ENCODE peak calls at places on chromosomes 13 and 19, in nine cellular contexts. W is mucosa of descending colon, B is body of pancreas, D is tibial artery, K is K562, I is neural progenitor cell, X is ascending aorta, Y is fibroblast of mammary gland, E is colonic mucosa. P is an unnamed sample.

GRCh38 chr13:98910501-98910951 is 67.3 kb downstream of the DOCK9 start:
- DNase-seq in W (no peak), B (no peak), D (peak), K (no peak), I (no peak), X (no peak), Y (peak), E (no peak), P (no peak)

GRCh38 chr19:1945899-1946298 is 4.9 kb downstream of the CSNK1G2 start:
- DNase-seq in W (peak), B (peak), D (no peak), K (peak), I (peak), X (no peak), Y (peak), E (peak), P (no peak)

GRCh38 chr19:5369962-5370367 is 29.4 kb upstream of the PTPRS start:
- DNase-seq in W (no peak), B (peak), D (no peak), K (peak), I (peak), X (no peak), Y (peak), E (peak), P (peak)

GRCh38 chr13:45316210-45316799 is 24.7 kb downstream of the TPT1 start:
- DNase-seq in W (no peak), B (peak), D (no peak), K (no peak), I (no peak), X (no peak), Y (no peak), E (no peak), P (no peak)

GRCh38 chr13:19782049-19782726 is 557 bp downstream of the PSPC1 start:
- DNase-seq in W (peak), B (peak), D (peak), K (peak), I (peak), X (peak), Y (peak), E (peak), P (peak)

GRCh38 chr13:31521466-31521865 is 217.9 kb upstream of the RXFP2 start:
- DNase-seq in W (no peak), B (no peak), D (no peak), K (no peak), I (no peak), X (no peak), Y (peak), E (no peak), P (no peak)

GRCh38 chr13:43132911-43133310 is 109.5 kb downstream of the DNAJC15 start:
- DNase-seq in W (no peak), B (no peak), D (no peak), K (no peak), I (peak), X (no peak), Y (no peak), E (no peak), P (no peak)

GRCh38 chr13:30466841-30467252 is 1.1 kb upstream of the HMGB1 start:
- DNase-seq in W (no peak), B (no peak), D (no peak), K (no peak), I (no peak), X (no peak), Y (peak), E (no peak), P (no peak)

GRCh38 chr13:99654076-99654475 is 152.8 kb downstream of the TM9SF2 start:
- DNase-seq in W (no peak), B (no peak), D (no peak), K (no peak), I (no peak), X (no peak), Y (no peak), E (peak), P (no peak)

GRCh38 chr13:37934339-37935191 is 65.0 kb upstream of the TRPC4 start:
- DNase-seq in W (no peak), B (no peak), D (no peak), K (no peak), I (peak), X (no peak), Y (no peak), E (no peak), P (no peak)

GRCh38 chr13:71613347-71613746 is 253.7 kb downstream of the DACH1 start:
- DNase-seq in W (no peak), B (no peak), D (no peak), K (no peak), I (no peak), X (no peak), Y (no peak), E (no peak), P (no peak)

GRCh38 chr19:49432141-49433073 is 7.2 kb downstream of the GFY start:
- DNase-seq in W (peak), B (no peak), D (no peak), K (no peak), I (peak), X (no peak), Y (no peak), E (peak), P (no peak)

GRCh38 chr19:35309481-35310279 is 17.7 kb downstream of the MAG start:
- DNase-seq in W (peak), B (peak), D (no peak), K (peak), I (no peak), X (no peak), Y (no peak), E (no peak), P (no peak)

GRCh38 chr13:23321534-23322241 is 111.8 kb downstream of the SACS start:
- DNase-seq in W (no peak), B (no peak), D (peak), K (no peak), I (no peak), X (peak), Y (peak), E (no peak), P (no peak)

GRCh38 chr13:110471833-110472162 is 89.7 kb downstream of the RAB20 start:
- DNase-seq in W (peak), B (peak), D (peak), K (peak), I (no peak), X (peak), Y (peak), E (peak), P (peak)

GRCh38 chr19:13151605-13152355 is 1.6 kb downstream of the IER2 start:
- DNase-seq in W (peak), B (peak), D (peak), K (peak), I (peak), X (peak), Y (peak), E (peak), P (peak)

GRCh38 chr19:13152356-13152853 is 2.2 kb downstream of the IER2 start:
- DNase-seq in W (no peak), B (no peak), D (no peak), K (no peak), I (peak), X (no peak), Y (no peak), E (no peak), P (no peak)

GRCh38 chr19:13150919-13151604 is 851 bp downstream of the IER2 start:
- DNase-seq in W (peak), B (peak), D (no peak), K (peak), I (peak), X (no peak), Y (no peak), E (peak), P (peak)

GRCh38 chr19:13149628-13150186 is 468 bp downstream of the STX10 start:
- DNase-seq in W (peak), B (peak), D (no peak), K (no peak), I (peak), X (peak), Y (no peak), E (no peak), P (no peak)

DNA sequence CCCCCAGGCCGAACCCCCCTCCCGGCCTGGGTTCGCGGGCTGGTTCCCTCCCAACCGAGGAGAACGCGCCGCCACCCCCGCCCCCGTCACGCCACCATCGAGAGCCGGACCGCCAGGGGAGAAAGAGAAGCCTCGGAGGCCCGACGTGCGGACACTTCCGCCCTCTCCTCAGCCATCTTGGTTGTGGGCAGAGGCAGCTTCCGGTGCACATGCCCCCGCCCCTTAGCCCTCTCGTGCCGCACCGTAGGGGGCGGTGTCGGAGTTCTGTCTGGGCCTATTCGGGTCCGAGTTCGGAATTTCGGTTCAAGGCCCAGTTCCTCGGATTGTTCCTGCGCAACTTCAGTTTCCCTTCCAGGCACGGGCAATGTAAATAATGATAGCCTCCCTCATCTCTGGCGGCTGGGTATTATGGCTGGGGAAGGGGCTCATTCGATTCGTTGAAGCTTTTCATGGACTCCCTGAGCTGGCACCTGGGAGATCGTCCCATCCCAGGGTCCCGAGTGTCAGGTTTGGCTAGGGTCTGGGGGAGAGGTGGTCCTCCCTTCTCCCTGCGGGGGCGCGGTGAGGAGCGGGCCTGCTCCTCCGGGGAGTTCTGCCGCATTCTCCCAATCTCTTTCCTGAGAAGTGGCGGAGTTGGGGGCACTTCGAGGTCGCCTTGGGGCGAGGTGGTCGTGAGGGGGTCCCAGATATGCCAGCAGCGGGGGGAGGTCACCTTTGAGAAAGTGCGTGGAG is at the start of the genes IER2 and STX10:
- DNase-seq in W (peak), B (peak), D (peak), K (peak), I (peak), X (peak), Y (peak), E (peak), P (peak)
- TF ChIP-seq CTCF in W (peak), B (peak), D (peak), K (peak), I (peak), X (peak), Y (peak), E (peak), P (no peak)

DNA sequence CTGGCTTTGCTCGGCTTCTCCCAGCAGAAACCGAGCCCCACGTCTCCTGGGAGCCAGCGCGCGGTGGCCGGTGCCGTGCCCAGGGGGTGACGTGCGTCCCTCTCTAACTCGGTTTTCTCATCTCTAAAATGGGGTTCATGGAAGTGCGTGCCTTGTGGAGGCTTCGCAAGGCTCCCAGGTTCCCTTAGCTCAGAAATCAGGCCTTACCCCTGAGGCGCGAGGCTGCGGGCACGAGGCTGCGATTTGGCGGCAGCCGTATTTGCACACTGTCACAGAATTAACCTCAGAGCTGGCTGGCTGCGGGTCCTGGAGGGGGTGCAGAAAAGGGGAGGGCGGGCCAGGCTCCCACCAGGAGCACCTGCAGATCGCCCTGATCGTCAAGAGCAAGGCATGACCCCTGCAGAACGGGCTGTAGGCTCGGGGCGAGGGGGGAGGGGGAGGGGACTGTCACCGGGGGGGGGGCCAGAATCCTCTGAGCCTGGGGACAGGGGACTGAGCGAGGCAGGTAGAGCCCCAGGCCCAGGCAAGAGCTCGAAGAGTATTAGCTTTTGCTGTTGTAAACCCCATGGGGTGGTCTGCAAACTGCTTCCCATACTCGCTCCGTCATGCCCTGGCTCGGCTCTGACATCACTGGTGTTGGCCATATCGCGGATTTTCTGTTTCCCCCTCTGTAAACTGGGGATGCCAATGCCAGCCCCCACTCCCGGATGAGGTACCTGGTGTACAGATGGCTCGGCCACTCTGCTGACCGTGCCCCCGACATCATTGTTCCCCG is 62.2 kb downstream of the CCNE1 start:
- DNase-seq in W (no peak), B (no peak), D (no peak), K (no peak), I (no peak), X (no peak), Y (no peak), E (no peak), P (no peak)
- TF ChIP-seq CTCF in W (no peak), B (no peak), D (no peak), K (peak), I (peak), X (no peak), Y (no peak), E (no peak), P (no peak)

DNA sequence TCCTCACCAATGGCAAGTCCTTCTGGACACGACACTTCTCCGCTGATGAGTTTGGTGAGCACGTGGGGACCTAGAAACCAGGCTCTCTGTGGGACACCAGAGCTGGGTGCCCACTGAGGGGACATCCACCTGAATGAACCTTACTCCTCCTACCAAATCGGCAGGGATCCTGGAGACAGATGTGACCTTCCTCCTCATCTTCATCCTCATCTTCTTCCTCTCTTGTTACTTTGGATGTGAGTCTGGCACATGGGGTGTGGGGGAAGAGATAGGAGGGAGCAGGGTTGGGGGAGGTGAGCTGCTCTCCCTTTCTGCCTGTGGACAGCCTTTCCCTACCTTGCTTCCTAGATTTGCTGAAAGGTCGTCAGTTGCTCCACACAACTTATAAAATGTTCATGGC is 1.9 kb downstream of the TMEM145 start:
- DNase-seq in W (no peak), B (no peak), D (no peak), K (no peak), I (no peak), X (no peak), Y (no peak), E (no peak), P (no peak)
- TF ChIP-seq CTCF in W (no peak), B (no peak), D (no peak), K (no peak), I (no peak), X (no peak), Y (no peak), E (no peak), P (no peak)

GRCh38 chr13:51867062-51867461 is 5.3 kb downstream of the CCDC70 start:
- DNase-seq in W (no peak), B (no peak), D (no peak), K (no peak), I (no peak), X (no peak), Y (no peak), E (no peak), P (no peak)
- TF ChIP-seq CTCF in W (no peak), B (no peak), D (no peak), K (no peak), I (no peak), X (no peak), Y (no peak), E (no peak), P (no peak)